ENCODE peak calls at places on chromosome 15, in six cellular contexts. S is activated naive CD4-positive, alpha-beta T cell treated with Interleukin-2 at 50 U/mL for 16 hours; R is NCI-H748 treated with DMSO at 0.1 percent for 48 hours; N is stimulated activated CD4-positive, alpha-beta T cell treated with anti-CD3 and anti-CD28 coated beads, Interleukin-4, amount 100 ng/mL, for 4 hours; J is dorsolateral prefrontal cortex; M is Daoy. D is an unnamed sample.

GRCh38 chr15:25703726-25704125 is 159.4 kb downstream of the ATP10A start:
- DNase-seq in S (no peak), N (no peak), J (no peak), R (no peak), M (no peak), D (no peak)

GRCh38 chr15:69573815-69574472 is 121.3 kb downstream of the RPLP1 start:
- DNase-seq in S (peak), R (no peak), N (peak), M (peak), J (peak), D (no peak)

GRCh38 chr15:53323197-53323596 is 436.3 kb downstream of the WDR72 start:
- DNase-seq in M (no peak), J (no peak), N (no peak), S (no peak), R (no peak), D (no peak)

GRCh38 chr15:41827290-41827879 is 507 bp upstream of the JMJD7 start:
- DNase-seq in J (no peak), N (peak), M (peak), S (peak), R (no peak), D (no peak)

GRCh38 chr15:67397139-67397538 is 123.8 kb upstream of the C15orf61 start:
- DNase-seq in M (no peak), S (no peak), N (no peak), J (no peak), R (no peak), D (no peak)

GRCh38 chr15:78212008-78212407 is 22.4 kb downstream of the ACSBG1 start:
- DNase-seq in M (peak), J (no peak), S (no peak), N (no peak), R (no peak), D (no peak)

GRCh38 chr15:71754660-71755059 is 55.7 kb upstream of the NR2E3 start:
- DNase-seq in M (no peak), S (no peak), N (no peak), J (no peak), R (no peak), D (no peak)

GRCh38 chr15:31434418-31435255 is 108.0 kb downstream of the KLF13 start:
- DNase-seq in R (no peak), S (peak), J (no peak), N (peak), M (peak), D (no peak)

GRCh38 chr15:80803580-80804525 is 24.7 kb downstream of the CEMIP start:
- DNase-seq in S (peak), M (no peak), R (no peak), J (no peak), N (peak), D (no peak)

GRCh38 chr15:86483936-86484335 is 404.3 kb downstream of the AGBL1 start:
- DNase-seq in J (no peak), R (no peak), N (no peak), M (no peak), S (no peak), D (peak)

GRCh38 chr15:48451241-48451640 is 120.0 kb downstream of the DUT start:
- DNase-seq in S (no peak), R (no peak), J (no peak), M (no peak), N (no peak), D (no peak)

GRCh38 chr15:29172742-29173725 is 96.6 kb downstream of the NSMCE3 start:
- DNase-seq in J (no peak), M (no peak), N (no peak), R (no peak), S (no peak), D (no peak)

GRCh38 chr15:67092726-67093125 is 27.3 kb downstream of the SMAD3 start:
- DNase-seq in J (no peak), N (no peak), M (no peak), R (no peak), S (no peak), D (no peak)

GRCh38 chr15:41838400-41838897 is at the start of gene PLA2G4B:
- DNase-seq in S (no peak), M (no peak), N (no peak), R (no peak), J (no peak), D (no peak)

GRCh38 chr15:41995476-41995855 is 23.1 kb upstream of the EHD4 start:
- DNase-seq in S (no peak), M (no peak), N (no peak), J (no peak), R (no peak), D (no peak)

GRCh38 chr15:70095387-70096214 is 2.1 kb downstream of the TLE3 start:
- DNase-seq in S (peak), M (peak), R (no peak), J (no peak), N (peak), D (peak)

GRCh38 chr15:100133001-100133400 is 208.8 kb downstream of the ADAMTS17 start:
- DNase-seq in R (no peak), S (no peak), J (no peak), M (no peak), N (no peak), D (no peak)

GRCh38 chr15:68210821-68211655 is 5.9 kb upstream of the CALML4 start:
- DNase-seq in N (peak), M (peak), S (peak), J (peak), R (no peak), D (peak)

GRCh38 chr15:82624008-82624407 is 23.2 kb downstream of the CPEB1 start:
- DNase-seq in S (no peak), J (no peak), R (no peak), M (no peak), N (no peak), D (no peak)

GRCh38 chr15:64856429-64857145 is 14.9 kb downstream of the PLEKHO2 start:
- DNase-seq in N (no peak), M (peak), J (peak), R (no peak), S (no peak), D (peak)

GRCh38 chr15:49423021-49423420 is at the start of gene FGF7:
- DNase-seq in N (no peak), R (no peak), S (no peak), J (no peak), M (no peak), D (peak)

GRCh38 chr15:50247819-50248650 is 17.5 kb downstream of the HDC start:
- DNase-seq in S (peak), J (no peak), R (no peak), M (peak), N (peak), D (no peak)

GRCh38 chr15:51931638-51932037 is 39.9 kb downstream of the LEO1 start:
- DNase-seq in J (no peak), R (no peak), N (no peak), M (peak), S (no peak), D (no peak)

GRCh38 chr15:52336530-52336929 is 40.9 kb upstream of the MYO5C start:
- DNase-seq in R (no peak), N (no peak), S (no peak), M (no peak), J (no peak), D (no peak)

GRCh38 chr15:24823473-24823872 is 131.3 kb upstream of the SNRPN start:
- DNase-seq in S (no peak), R (no peak), M (peak), J (peak), N (no peak), D (no peak)

GRCh38 chr15:71103102-71103676 is 12.1 kb upstream of the THSD4 start:
- DNase-seq in S (no peak), N (no peak), R (no peak), M (peak), J (no peak), D (no peak)

GRCh38 chr15:38069506-38069905 is 135.1 kb downstream of the TMCO5A start:
- DNase-seq in R (no peak), N (no peak), J (no peak), S (no peak), M (peak), D (no peak)

GRCh38 chr15:53837263-53837662 is 77.8 kb upstream of the WDR72 start:
- DNase-seq in N (no peak), S (no peak), R (peak), M (no peak), J (no peak), D (peak)

GRCh38 chr15:90047956-90048575 is 46.9 kb downstream of the ZNF710 start:
- DNase-seq in N (no peak), M (no peak), R (no peak), J (no peak), S (no peak), D (no peak)

GRCh38 chr15:48330045-48330840 is 986 bp upstream of the DUT start:
- DNase-seq in R (no peak), S (no peak), J (no peak), M (no peak), N (no peak), D (no peak)

GRCh38 chr15:99432271-99433025 is 133.3 kb upstream of the MEF2A start:
- DNase-seq in J (no peak), M (no peak), R (no peak), N (no peak), S (no peak), D (no peak)

GRCh38 chr15:73711526-73711925 is 27.3 kb downstream of the CD276 start:
- DNase-seq in R (no peak), J (no peak), N (no peak), M (no peak), S (no peak), D (no peak)

GRCh38 chr15:39381517-39381916 is 199.4 kb upstream of the THBS1 start:
- DNase-seq in M (no peak), J (no peak), R (no peak), N (no peak), S (no peak), D (no peak)

GRCh38 chr15:101123222-101123910 is 128.5 kb downstream of the CHSY1 start:
- DNase-seq in M (no peak), J (no peak), N (no peak), S (no peak), R (no peak), D (no peak)

GRCh38 chr15:30038667-30039523 is 43.9 kb upstream of the GOLGA8J start:
- DNase-seq in J (peak), S (no peak), N (no peak), M (peak), R (no peak), D (no peak)

GRCh38 chr15:31236184-31237041 is 90.2 kb upstream of the KLF13 start:
- DNase-seq in R (peak), M (peak), N (no peak), S (no peak), J (peak), D (peak)

GRCh38 chr15:62866366-62866765 is 176.2 kb upstream of the TPM1 start:
- DNase-seq in J (no peak), S (no peak), N (no peak), M (no peak), R (no peak), D (no peak)

GRCh38 chr15:90711418-90711824 is 5.7 kb upstream of the BLM start:
- DNase-seq in S (no peak), R (no peak), J (no peak), M (no peak), N (no peak), D (no peak)

D was measured in SJCRH30.